ENCODE peak calls at places on chromosomes 1 and 21, in seven cellular contexts. One of them, this sample, is unnamed. For H3K4me1, the result is how much of the 10 kb centered on the place peaks cover.

GRCh38 chr1:77975907-77976306 is 3.0 kb downstream of the FUBP1 start:
- DNase-seq in right lobe of liver: no peak
- DNase-seq in fibroblast of lung: no peak
- DNase-seq in upper lobe of right lung: no peak
- DNase-seq in HCT116: no peak
- DNase-seq in left ventricle myocardium inferior: no peak
- DNase-seq in CD8-positive, alpha-beta T cell: no peak
- DNase-seq in this sample: no peak

GRCh38 chr1:5551274-5551966 is 440.8 kb downstream of the NPHP4 start:
- DNase-seq in right lobe of liver: no peak
- DNase-seq in fibroblast of lung: no peak
- DNase-seq in upper lobe of right lung: no peak
- DNase-seq in HCT116: peak
- DNase-seq in left ventricle myocardium inferior: no peak
- DNase-seq in CD8-positive, alpha-beta T cell: no peak
- DNase-seq in this sample: no peak

GRCh38 chr21:29145354-29145782 is 14.9 kb downstream of the MAP3K7CL start:
- DNase-seq in right lobe of liver: no peak
- DNase-seq in fibroblast of lung: peak
- DNase-seq in upper lobe of right lung: no peak
- DNase-seq in HCT116: no peak
- DNase-seq in left ventricle myocardium inferior: no peak
- DNase-seq in CD8-positive, alpha-beta T cell: no peak
- DNase-seq in this sample: peak

GRCh38 chr1:181604482-181604881 is 121.2 kb downstream of the CACNA1E start:
- DNase-seq in right lobe of liver: peak
- DNase-seq in fibroblast of lung: no peak
- DNase-seq in upper lobe of right lung: no peak
- DNase-seq in HCT116: no peak
- DNase-seq in left ventricle myocardium inferior: no peak
- DNase-seq in CD8-positive, alpha-beta T cell: no peak
- DNase-seq in this sample: no peak

GRCh38 chr1:212819704-212820103 is 27.7 kb downstream of the SPATA45 start:
- DNase-seq in right lobe of liver: no peak
- DNase-seq in fibroblast of lung: peak
- DNase-seq in upper lobe of right lung: no peak
- DNase-seq in HCT116: no peak
- DNase-seq in left ventricle myocardium inferior: no peak
- DNase-seq in CD8-positive, alpha-beta T cell: no peak
- DNase-seq in this sample: no peak

GRCh38 chr1:159752135-159752580 is 28.6 kb upstream of the DUSP23 start:
- DNase-seq in right lobe of liver: peak
- DNase-seq in fibroblast of lung: peak
- DNase-seq in upper lobe of right lung: peak
- DNase-seq in HCT116: no peak
- DNase-seq in left ventricle myocardium inferior: peak
- DNase-seq in CD8-positive, alpha-beta T cell: no peak
- DNase-seq in this sample: peak

GRCh38 chr1:159942700-159943640 is 2.4 kb downstream of the IGSF9 start:
- DNase-seq in right lobe of liver: peak
- DNase-seq in fibroblast of lung: no peak
- DNase-seq in upper lobe of right lung: peak
- DNase-seq in HCT116: no peak
- DNase-seq in left ventricle myocardium inferior: no peak
- DNase-seq in CD8-positive, alpha-beta T cell: no peak
- DNase-seq in this sample: peak

GRCh38 chr1:119047040-119047438 is 58.9 kb upstream of the TBX15 start:
- DNase-seq in right lobe of liver: no peak
- DNase-seq in fibroblast of lung: peak
- DNase-seq in upper lobe of right lung: no peak
- DNase-seq in HCT116: no peak
- DNase-seq in left ventricle myocardium inferior: no peak
- DNase-seq in CD8-positive, alpha-beta T cell: no peak
- DNase-seq in this sample: no peak

GRCh38 chr1:33792651-33793050 is 71.2 kb upstream of the HMGB4 start:
- DNase-seq in right lobe of liver: no peak
- DNase-seq in fibroblast of lung: no peak
- DNase-seq in upper lobe of right lung: no peak
- DNase-seq in HCT116: no peak
- DNase-seq in left ventricle myocardium inferior: no peak
- DNase-seq in CD8-positive, alpha-beta T cell: no peak
- DNase-seq in this sample: no peak

GRCh38 chr1:45929257-45929687 is 125.9 kb downstream of the MAST2 start:
- DNase-seq in right lobe of liver: no peak
- DNase-seq in fibroblast of lung: peak
- DNase-seq in upper lobe of right lung: no peak
- DNase-seq in HCT116: peak
- DNase-seq in left ventricle myocardium inferior: no peak
- DNase-seq in CD8-positive, alpha-beta T cell: no peak
- DNase-seq in this sample: no peak

GRCh38 chr1:54464477-54465146 is 58.4 kb upstream of the SSBP3 start:
- DNase-seq in right lobe of liver: no peak
- DNase-seq in fibroblast of lung: no peak
- DNase-seq in upper lobe of right lung: peak
- DNase-seq in HCT116: no peak
- DNase-seq in left ventricle myocardium inferior: no peak
- DNase-seq in CD8-positive, alpha-beta T cell: no peak
- DNase-seq in this sample: no peak

GRCh38 chr1:228314658-228315483 is 91.8 kb downstream of the TRIM11 start:
- DNase-seq in right lobe of liver: peak
- DNase-seq in fibroblast of lung: no peak
- DNase-seq in upper lobe of right lung: peak
- DNase-seq in HCT116: no peak
- DNase-seq in left ventricle myocardium inferior: peak
- DNase-seq in CD8-positive, alpha-beta T cell: no peak
- DNase-seq in this sample: no peak

GRCh38 chr1:91944087-91944486 is 5.1 kb upstream of the BRDT start:
- DNase-seq in right lobe of liver: no peak
- DNase-seq in fibroblast of lung: no peak
- DNase-seq in upper lobe of right lung: no peak
- DNase-seq in HCT116: no peak
- DNase-seq in left ventricle myocardium inferior: no peak
- DNase-seq in CD8-positive, alpha-beta T cell: no peak
- DNase-seq in this sample: no peak

DNA sequence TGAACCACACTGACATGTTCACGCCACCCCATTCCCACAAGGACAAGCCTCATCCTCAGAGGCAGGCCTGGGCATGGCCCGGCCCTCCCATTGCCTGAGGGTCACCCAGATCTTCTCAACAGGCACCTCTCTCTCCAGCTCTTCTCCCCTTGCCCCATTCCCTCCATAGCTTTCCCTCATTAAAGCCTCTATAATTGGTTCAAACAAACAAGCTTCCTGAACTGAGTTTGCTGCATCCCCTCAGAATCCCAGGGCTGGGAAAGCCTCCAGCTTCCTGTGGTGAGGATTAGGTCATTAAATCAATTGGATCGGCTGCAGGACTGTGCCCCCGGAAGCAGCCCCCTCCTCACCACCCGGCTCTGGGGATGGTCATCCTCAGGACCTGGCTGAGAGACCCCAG is 18.9 kb downstream of the CTNNBIP1 start:
- DNase-seq in right lobe of liver: no peak
- DNase-seq in fibroblast of lung: no peak
- DNase-seq in upper lobe of right lung: no peak
- DNase-seq in HCT116: no peak
- DNase-seq in left ventricle myocardium inferior: no peak
- DNase-seq in CD8-positive, alpha-beta T cell: no peak
- DNase-seq in this sample: no peak
- H3K27ac ChIP-seq in right lobe of liver: no peak
- H3K27ac ChIP-seq in fibroblast of lung: peak
- H3K27ac ChIP-seq in upper lobe of right lung: peak
- H3K27ac ChIP-seq in HCT116: peak
- H3K27ac ChIP-seq in left ventricle myocardium inferior: peak
- H3K27ac ChIP-seq in CD8-positive, alpha-beta T cell: no peak
- H3K27ac ChIP-seq in this sample: no peak

DNA sequence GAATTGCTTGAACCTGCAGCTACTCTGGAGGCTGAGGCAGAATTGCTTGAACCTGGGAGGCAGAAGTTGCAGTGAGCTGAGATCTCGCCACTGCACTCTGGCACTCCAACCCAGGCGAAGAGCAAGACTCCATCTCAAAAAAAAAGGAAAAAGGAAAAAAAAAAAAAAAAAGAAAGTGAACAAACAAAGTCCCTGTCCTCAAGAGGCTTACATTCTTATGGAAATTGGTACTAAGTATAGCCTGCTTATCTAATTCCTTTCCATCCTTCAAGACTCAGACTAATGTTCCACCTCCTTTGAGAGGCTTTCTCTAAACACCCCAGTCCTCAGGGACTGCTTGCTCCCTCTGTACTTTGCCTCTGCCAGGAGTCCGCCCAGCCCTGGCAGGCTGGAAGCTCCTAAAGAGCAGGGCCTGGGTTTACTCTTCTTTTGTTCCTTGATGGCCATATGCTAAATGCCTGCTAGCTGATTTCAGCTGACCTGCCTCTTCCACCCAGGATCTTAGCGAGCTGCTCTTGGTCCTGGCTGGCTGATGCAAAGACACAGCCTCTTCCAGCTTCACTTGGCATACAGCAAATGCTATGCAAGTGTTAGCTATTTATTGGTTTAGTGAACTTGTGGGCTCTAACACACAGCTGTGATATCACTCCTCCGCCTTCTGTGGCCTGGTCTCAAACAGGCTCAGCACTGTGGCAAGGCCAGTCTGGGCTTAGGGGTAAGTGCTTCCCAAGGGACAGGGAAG is 9.8 kb downstream of the SLC9A1 start:
- DNase-seq in right lobe of liver: no peak
- DNase-seq in fibroblast of lung: peak
- DNase-seq in upper lobe of right lung: no peak
- DNase-seq in HCT116: no peak
- DNase-seq in left ventricle myocardium inferior: no peak
- DNase-seq in CD8-positive, alpha-beta T cell: no peak
- DNase-seq in this sample: no peak
- H3K4me1 ChIP-seq in right lobe of liver: under half
- H3K4me1 ChIP-seq in fibroblast of lung: under half
- H3K4me1 ChIP-seq in upper lobe of right lung: half or more
- H3K4me1 ChIP-seq in HCT116: half or more
- H3K4me1 ChIP-seq in left ventricle myocardium inferior: half or more
- H3K4me1 ChIP-seq in CD8-positive, alpha-beta T cell: under half
- H3K4me1 ChIP-seq in this sample: under half

GRCh38 chr1:48869116-48869893 is 92.6 kb upstream of the BEND5 start:
- DNase-seq in right lobe of liver: no peak
- DNase-seq in fibroblast of lung: no peak
- DNase-seq in upper lobe of right lung: no peak
- DNase-seq in HCT116: no peak
- DNase-seq in left ventricle myocardium inferior: peak
- DNase-seq in CD8-positive, alpha-beta T cell: no peak
- DNase-seq in this sample: no peak
- H3K27ac ChIP-seq in right lobe of liver: no peak
- H3K27ac ChIP-seq in fibroblast of lung: no peak
- H3K27ac ChIP-seq in upper lobe of right lung: no peak
- H3K27ac ChIP-seq in HCT116: no peak
- H3K27ac ChIP-seq in left ventricle myocardium inferior: no peak
- H3K27ac ChIP-seq in CD8-positive, alpha-beta T cell: no peak
- H3K27ac ChIP-seq in this sample: no peak

DNA sequence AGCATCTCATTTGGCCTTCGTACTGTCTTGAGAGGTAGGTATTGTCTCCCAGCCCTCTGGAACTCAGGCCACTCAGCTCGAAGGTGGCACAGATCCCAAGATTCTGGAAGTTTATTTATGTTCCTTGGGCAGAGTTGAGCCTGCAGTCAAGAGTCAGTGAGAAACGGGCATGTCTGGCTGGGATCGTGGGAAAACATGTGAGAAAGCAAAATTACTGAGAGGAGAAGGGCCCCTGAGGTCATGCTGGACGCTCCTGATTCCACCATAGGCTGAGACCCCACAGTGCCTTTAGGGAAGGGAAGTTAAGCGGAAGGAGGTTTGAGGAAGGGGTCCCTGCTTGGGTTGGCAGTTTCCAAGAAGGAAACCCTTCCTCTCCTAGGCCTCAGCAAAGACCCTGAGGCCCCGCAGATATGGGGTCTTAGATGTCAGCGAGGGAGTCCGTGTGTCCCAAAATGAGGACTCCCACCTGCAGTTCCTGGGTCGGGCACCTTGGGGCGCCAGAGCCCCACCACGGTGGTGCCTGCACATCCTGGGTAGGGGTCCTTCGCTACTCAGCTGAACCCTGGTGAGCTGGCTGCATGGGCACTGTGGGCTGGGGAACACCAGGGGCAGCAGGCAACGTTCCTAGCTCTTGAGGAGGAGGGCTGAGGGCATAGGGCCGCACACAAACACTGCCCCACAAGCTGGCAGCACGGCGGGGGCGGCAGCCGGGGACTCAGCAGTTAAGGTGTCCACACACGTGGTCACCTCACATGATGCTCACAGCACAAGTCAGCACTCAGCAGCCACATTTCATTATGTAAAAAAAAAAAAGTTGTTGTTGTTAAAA is 12.3 kb upstream of the SEMA4A start:
- DNase-seq in right lobe of liver: no peak
- DNase-seq in fibroblast of lung: peak
- DNase-seq in upper lobe of right lung: no peak
- DNase-seq in HCT116: no peak
- DNase-seq in left ventricle myocardium inferior: no peak
- DNase-seq in CD8-positive, alpha-beta T cell: no peak
- DNase-seq in this sample: peak
- H3K4me1 ChIP-seq in right lobe of liver: under half
- H3K4me1 ChIP-seq in fibroblast of lung: under half
- H3K4me1 ChIP-seq in upper lobe of right lung: under half
- H3K4me1 ChIP-seq in HCT116: under half
- H3K4me1 ChIP-seq in left ventricle myocardium inferior: under half
- H3K4me1 ChIP-seq in CD8-positive, alpha-beta T cell: under half
- H3K4me1 ChIP-seq in this sample: under half

GRCh38 chr1:226884116-226884515 is 13.7 kb downstream of the PSEN2 start:
- DNase-seq in right lobe of liver: no peak
- DNase-seq in fibroblast of lung: no peak
- DNase-seq in upper lobe of right lung: no peak
- DNase-seq in HCT116: no peak
- DNase-seq in left ventricle myocardium inferior: no peak
- DNase-seq in CD8-positive, alpha-beta T cell: no peak
- DNase-seq in this sample: peak
- H3K27ac ChIP-seq in right lobe of liver: no peak
- H3K27ac ChIP-seq in fibroblast of lung: no peak
- H3K27ac ChIP-seq in upper lobe of right lung: no peak
- H3K27ac ChIP-seq in HCT116: no peak
- H3K27ac ChIP-seq in left ventricle myocardium inferior: no peak
- H3K27ac ChIP-seq in CD8-positive, alpha-beta T cell: no peak
- H3K27ac ChIP-seq in this sample: no peak

GRCh38 chr1:205746757-205747412 is 3.1 kb downstream of the NUCKS1 start:
- DNase-seq in right lobe of liver: no peak
- DNase-seq in fibroblast of lung: peak
- DNase-seq in upper lobe of right lung: no peak
- DNase-seq in HCT116: no peak
- DNase-seq in left ventricle myocardium inferior: no peak
- DNase-seq in CD8-positive, alpha-beta T cell: no peak
- DNase-seq in this sample: no peak
- H3K4me1 ChIP-seq in right lobe of liver: under half
- H3K4me1 ChIP-seq in fibroblast of lung: under half
- H3K4me1 ChIP-seq in upper lobe of right lung: under half
- H3K4me1 ChIP-seq in HCT116: under half
- H3K4me1 ChIP-seq in left ventricle myocardium inferior: half or more
- H3K4me1 ChIP-seq in CD8-positive, alpha-beta T cell: under half
- H3K4me1 ChIP-seq in this sample: under half

GRCh38 chr1:17649371-17650106 is 105.6 kb upstream of the ACTL8 start:
- DNase-seq in right lobe of liver: no peak
- DNase-seq in fibroblast of lung: no peak
- DNase-seq in upper lobe of right lung: no peak
- DNase-seq in HCT116: no peak
- DNase-seq in left ventricle myocardium inferior: no peak
- DNase-seq in CD8-positive, alpha-beta T cell: no peak
- DNase-seq in this sample: no peak
- H3K27ac ChIP-seq in right lobe of liver: no peak
- H3K27ac ChIP-seq in fibroblast of lung: no peak
- H3K27ac ChIP-seq in upper lobe of right lung: no peak
- H3K27ac ChIP-seq in HCT116: no peak
- H3K27ac ChIP-seq in left ventricle myocardium inferior: no peak
- H3K27ac ChIP-seq in CD8-positive, alpha-beta T cell: no peak
- H3K27ac ChIP-seq in this sample: peak

This sample was measured in tibial artery.